ENCODE peak calls at places on chromosomes 4 and X, in four cellular contexts. X is PC-9, Z is endothelial cell of umbilical vein, L is neural progenitor cell. C is an unnamed sample.

GRCh38 chr4:56245547-56246229 is 141.6 kb downstream of the AASDH start:
- DNase-seq in X (no peak), L (no peak), Z (no peak), C (no peak)

GRCh38 chrX:101136235-101136634 is 38.2 kb downstream of the CENPI start:
- DNase-seq in X (no peak), L (no peak), Z (no peak), C (peak; percentile 1)

GRCh38 chrX:83339724-83340123 is 168.4 kb upstream of the POU3F4 start:
- DNase-seq in X (no peak), Z (no peak), L (no peak), C (no peak)

GRCh38 chrX:29545878-29546277 is 669.5 kb upstream of the MAGEB2 start:
- DNase-seq in X (no peak), L (no peak), Z (no peak), C (no peak)

GRCh38 chr4:149110499-149110898 is 668.3 kb upstream of the NR3C2 start:
- DNase-seq in Z (no peak), L (no peak), X (no peak), C (no peak)

GRCh38 chrX:40008841-40009461 is 88.8 kb downstream of the BCOR start:
- DNase-seq in X (no peak), L (peak; percentile 72), Z (no peak), C (no peak)

GRCh38 chr4:105923507-105924238 is 28.4 kb downstream of the NPNT start:
- DNase-seq in L (peak; percentile 11), X (no peak), Z (no peak), C (peak; percentile 14)

GRCh38 chr4:107978716-107979451 is 10.8 kb upstream of the HADH start:
- DNase-seq in X (no peak), Z (no peak), L (no peak), C (no peak)

GRCh38 chrX:35726176-35726575 is 72.0 kb upstream of the MAGEB16 start:
- DNase-seq in X (no peak), L (no peak), Z (peak; percentile 3), C (peak; percentile 9)

GRCh38 chrX:20063716-20064351 is 52.9 kb downstream of the MAP7D2 start:
- DNase-seq in L (no peak), X (no peak), Z (no peak), C (peak; percentile 16)

GRCh38 chrX:17497193-17497592 is 122.2 kb downstream of the NHS start:
- DNase-seq in L (no peak), Z (no peak), X (no peak), C (peak; percentile 12)

GRCh38 chr4:73726000-73726399 is 14.4 kb upstream of the CXCL8 start:
- DNase-seq in Z (peak; percentile 88), X (peak; percentile 25), L (no peak), C (peak; percentile 93)

GRCh38 chr4:38049545-38050170 is 89.5 kb downstream of the PTTG2 start:
- DNase-seq in L (no peak), Z (no peak), X (peak; percentile 19), C (peak; percentile 27)

GRCh38 chrX:15785176-15785735 is 5.0 kb upstream of the ZRSR2 start:
- DNase-seq in X (no peak), L (no peak), Z (peak; percentile 1), C (no peak)

GRCh38 chrX:78452356-78452755 is 124.9 kb upstream of the CYSLTR1 start:
- DNase-seq in L (no peak), X (no peak), Z (no peak), C (no peak)

GRCh38 chr4:36549992-36550391 is 268.6 kb downstream of the DTHD1 start:
- DNase-seq in Z (no peak), L (no peak), X (no peak), C (no peak)

GRCh38 chr4:8859550-8860095 is 12.0 kb downstream of the HMX1 start:
- DNase-seq in X (no peak), L (peak; percentile 18), Z (no peak), C (no peak)
- H3K27me3 ChIP-seq in X (peaks cover 32% of the 10 kb centered on the region), L (peaks cover 100% of the 10 kb centered on the region), Z (peaks cover 83% of the 10 kb centered on the region), C (peaks cover 76% of the 10 kb centered on the region)

GRCh38 chr4:78372282-78372988 is 179.1 kb upstream of the ANXA3 start:
- DNase-seq in L (no peak), X (no peak), Z (no peak), C (no peak)

GRCh38 chr4:78370625-78371372 is 180.8 kb upstream of the ANXA3 start:
- DNase-seq in Z (no peak), L (no peak), X (peak; percentile 24), C (peak; percentile 19)

GRCh38 chr4:78369691-78370090 is 181.9 kb upstream of the ANXA3 start:
- DNase-seq in X (no peak), Z (no peak), L (peak; percentile 49), C (no peak)
- H3K27ac ChIP-seq in X (no peak overlapping the region), Z (no peak overlapping the region), L (no peak overlapping the region), C (no peak overlapping the region)

DNA sequence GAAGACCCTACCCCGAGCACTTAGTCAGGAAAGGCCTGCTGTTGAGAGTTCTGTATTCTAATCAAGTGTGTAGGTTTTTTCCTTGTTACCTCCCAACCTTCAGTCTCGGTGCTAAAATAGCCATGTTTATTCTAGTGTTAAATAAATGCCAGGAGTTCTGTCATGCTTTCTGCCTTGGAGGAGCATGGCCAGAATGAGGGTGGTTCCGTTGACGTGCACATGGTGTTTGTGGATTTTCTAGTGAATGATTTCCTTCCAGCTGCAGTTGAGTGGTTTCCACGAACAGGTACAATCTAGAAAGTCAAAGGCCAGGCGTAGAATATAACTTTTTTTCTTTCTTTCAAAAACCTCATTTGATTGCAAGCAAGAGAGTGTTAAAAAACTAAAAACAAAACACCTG is 21.0 kb downstream of the TRMT44 start:
- DNase-seq in X (no peak), L (no peak), Z (no peak), C (no peak)
- TF ChIP-seq EZH2 in X (no peak), L (no peak), Z (no peak), C (no peak)

DNA sequence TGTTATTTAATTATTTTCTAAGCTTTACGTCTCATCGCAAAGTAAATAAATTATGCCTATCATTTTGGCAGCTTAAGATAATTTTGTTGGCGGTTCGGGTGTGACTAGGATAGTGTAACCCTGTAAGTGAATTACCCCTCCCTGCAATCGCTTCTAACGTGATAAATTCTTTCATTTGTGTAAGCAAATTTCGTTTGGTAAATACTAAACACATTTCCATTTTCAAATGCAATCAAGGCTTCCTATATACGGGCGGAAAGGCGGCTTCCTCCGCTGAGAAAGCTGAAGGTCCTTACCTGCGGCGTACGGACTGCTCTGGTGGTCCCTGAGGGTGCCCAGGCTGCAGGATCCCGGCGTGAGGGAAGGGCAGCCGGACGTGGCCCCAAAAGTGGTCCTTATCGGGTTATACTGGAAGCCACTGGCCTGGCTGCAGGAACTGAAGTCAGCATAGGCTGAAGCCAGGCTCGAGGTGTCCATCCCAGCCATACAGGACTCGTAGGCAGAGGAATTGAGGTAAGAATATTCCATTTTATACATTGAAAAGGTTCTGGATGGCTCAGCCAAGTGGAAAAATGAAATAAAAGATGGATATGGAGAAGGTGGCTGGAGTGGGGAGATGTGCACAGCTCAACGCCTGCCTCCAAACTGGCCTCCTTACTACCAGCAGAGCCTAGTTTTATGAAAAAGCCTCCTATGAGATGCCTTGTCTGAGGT is at the start of gene PHOX2B:
- DNase-seq in Z (no peak), X (no peak), L (peak; percentile 51), C (no peak)
- H3K27me3 ChIP-seq in Z (peaks cover 91% of the 10 kb centered on the region), X (peaks cover 79% of the 10 kb centered on the region), L (peaks cover 100% of the 10 kb centered on the region), C (peaks cover 73% of the 10 kb centered on the region)

C was measured in mammary epithelial cell.